ENCODE peak calls at places on chromosomes 11 and 22, in nine cellular contexts. B, J, C, I, H, Q, X, P and Y are unnamed samples.

GRCh38 chr11:14372011-14372410 is 13.0 kb upstream of the RRAS2 start:
- DNase-seq in C (no peak), X (no peak), I (no peak), Q (no peak), B (no peak), P (no peak), J (no peak), H (no peak), Y (no peak)

GRCh38 chr22:49683032-49683431 is 144.6 kb downstream of the BRD1 start:
- DNase-seq in J (no peak), H (no peak), X (no peak), B (no peak), C (no peak), P (no peak), I (no peak), Q (no peak), Y (no peak)

GRCh38 chr11:31441296-31441695 is 68.1 kb downstream of the IMMP1L start:
- DNase-seq in I (no peak), C (no peak), J (no peak), Q (no peak), H (no peak), P (no peak), B (no peak), X (no peak), Y (no peak)

GRCh38 chr11:93024376-93024775 is 54.9 kb downstream of the MTNR1B start:
- DNase-seq in I (no peak), Q (no peak), H (peak), B (no peak), P (no peak), X (no peak), C (no peak), J (no peak), Y (no peak)

GRCh38 chr11:26971961-26972360 is 22.0 kb upstream of the FIBIN start:
- DNase-seq in P (no peak), X (peak), C (no peak), B (no peak), I (no peak), Q (no peak), J (no peak), H (peak), Y (no peak)

GRCh38 chr11:72244317-72245231 is 598 bp upstream of the PHOX2A start:
- DNase-seq in H (no peak), Q (no peak), J (no peak), X (no peak), B (no peak), I (no peak), P (no peak), C (no peak), Y (no peak)

GRCh38 chr11:13140028-13140870 is 131.1 kb downstream of the RASSF10 start:
- DNase-seq in B (no peak), I (no peak), C (no peak), X (peak), Q (no peak), J (peak), H (peak), P (no peak), Y (no peak)

GRCh38 chr11:119099707-119100106 is 1.9 kb downstream of the DPAGT1 start:
- DNase-seq in I (no peak), X (no peak), Q (no peak), C (no peak), J (no peak), B (no peak), H (no peak), P (no peak), Y (no peak)

GRCh38 chr11:132658004-132658403 is 874.3 kb downstream of the OPCML start:
- DNase-seq in J (no peak), P (no peak), H (no peak), C (no peak), I (no peak), Q (no peak), B (no peak), X (no peak), Y (no peak)

GRCh38 chr22:39359659-39360195 is 9.9 kb downstream of the SYNGR1 start:
- DNase-seq in H (no peak), B (no peak), X (no peak), J (no peak), C (no peak), I (no peak), P (no peak), Q (no peak), Y (no peak)

GRCh38 chr11:35723493-35724284 is 61.1 kb downstream of the TRIM44 start:
- DNase-seq in I (no peak), P (peak), J (no peak), H (peak), X (peak), Q (no peak), C (no peak), B (no peak), Y (no peak)

GRCh38 chr11:130217133-130217631 is 57.6 kb downstream of the ST14 start:
- DNase-seq in J (no peak), Q (no peak), B (no peak), C (no peak), P (no peak), X (no peak), I (peak), H (no peak), Y (no peak)

GRCh38 chr11:61586792-61587430 is 6.0 kb upstream of the SYT7 start:
- DNase-seq in I (no peak), C (no peak), P (no peak), H (no peak), Q (no peak), J (no peak), B (no peak), X (no peak), Y (no peak)